ENCODE peak calls at places on chromosomes 12 and 14, in four cellular contexts. G, A, W and O are unnamed samples.

GRCh38 chr12:71654200-71654599 is 9.4 kb downstream of the ZFC3H1 start:
- DNase-seq in G (no peak), A (no peak), W (no peak), O (no peak)

GRCh38 chr12:88388566-88389269 is 191.6 kb downstream of the KITLG start:
- DNase-seq in G (no peak), A (no peak), W (peak), O (no peak)

GRCh38 chr12:124856132-124856841 is 7.4 kb downstream of the SCARB1 start:
- DNase-seq in G (no peak), A (no peak), W (no peak), O (no peak)

GRCh38 chr12:91226951-91227350 is 44.3 kb upstream of the DCN start:
- DNase-seq in G (no peak), A (no peak), W (no peak), O (no peak)

GRCh38 chr12:95386056-95386455 is 87.9 kb upstream of the METAP2 start:
- DNase-seq in G (no peak), A (no peak), W (no peak), O (no peak)

GRCh38 chr12:100716658-100716948 is 78.0 kb upstream of the ANO4 start:
- DNase-seq in G (no peak), A (no peak), W (no peak), O (no peak)

GRCh38 chr12:7068240-7068993 is 7.9 kb downstream of the C1S start:
- DNase-seq in G (no peak), A (no peak), W (peak), O (no peak)

GRCh38 chr12:11836282-11836963 is 186.9 kb downstream of the ETV6 start:
- DNase-seq in G (no peak), A (no peak), W (no peak), O (no peak)

GRCh38 chr12:22738945-22739344 is 114.0 kb downstream of the ETNK1 start:
- DNase-seq in G (no peak), A (no peak), W (peak), O (peak)

GRCh38 chr14:54805080-54805479 is 97.5 kb downstream of the GCH1 start:
- DNase-seq in G (no peak), A (no peak), W (no peak), O (no peak)

GRCh38 chr12:123133701-123134100 is 17.2 kb downstream of the PITPNM2 start:
- DNase-seq in G (no peak), A (no peak), W (no peak), O (no peak)

GRCh38 chr12:101793401-101793800 is 37.4 kb downstream of the GNPTAB start:
- DNase-seq in G (no peak), A (no peak), W (peak), O (peak)

GRCh38 chr14:21486640-21487087 is 9.7 kb downstream of the TOX4 start:
- DNase-seq in G (no peak), A (no peak), W (peak), O (peak)

GRCh38 chr12:52179396-52179973 is 12.3 kb downstream of the KRT80 start:
- DNase-seq in G (no peak), A (no peak), W (no peak), O (no peak)

GRCh38 chr12:27303139-27304111 is 29.2 kb upstream of the BMAL2 start:
- DNase-seq in G (no peak), A (no peak), W (no peak), O (no peak)

GRCh38 chr14:79515158-79515557 is 696.1 kb downstream of the DIO2 start:
- DNase-seq in G (no peak), A (no peak), W (no peak), O (no peak)

GRCh38 chr12:92078167-92079053 is 67.2 kb downstream of the BTG1 start:
- DNase-seq in G (peak), A (no peak), W (peak), O (peak)

GRCh38 chr12:4164591-4165558 is 108.7 kb upstream of the CCND2 start:
- DNase-seq in G (peak), A (no peak), W (peak), O (no peak)

GRCh38 chr14:50822501-50823042 is 8.4 kb downstream of the NIN start:
- DNase-seq in G (no peak), A (no peak), W (no peak), O (no peak)

GRCh38 chr14:65210118-65210826 is 108.0 kb upstream of the MAX start:
- DNase-seq in G (no peak), A (no peak), W (peak), O (no peak)

GRCh38 chr14:31219169-31219568 is 11.6 kb upstream of the HECTD1 start:
- DNase-seq in G (no peak), A (no peak), W (no peak), O (no peak)

GRCh38 chr12:13288937-13289643 is 92.6 kb downstream of the EMP1 start:
- DNase-seq in G (no peak), A (peak), W (no peak), O (no peak)

GRCh38 chr12:104602426-104602825 is 145.7 kb downstream of the CHST11 start:
- DNase-seq in G (no peak), A (no peak), W (no peak), O (no peak)

GRCh38 chr12:120439646-120440247 is 1.8 kb downstream of the COX6A1 start:
- DNase-seq in G (peak), A (peak), W (peak), O (peak)

GRCh38 chr12:80170915-80171314 is 71.6 kb downstream of the OTOGL start:
- DNase-seq in G (no peak), A (no peak), W (no peak), O (no peak)

GRCh38 chr14:96098309-96098998 is 59.3 kb downstream of the C14orf132 start:
- DNase-seq in G (peak), A (peak), W (peak), O (peak)

GRCh38 chr14:60768602-60769001 is 34.0 kb downstream of the MNAT1 start:
- DNase-seq in G (no peak), A (no peak), W (no peak), O (no peak)

GRCh38 chr14:100762901-100763300 is 36.2 kb downstream of the DLK1 start:
- DNase-seq in G (no peak), A (no peak), W (peak), O (no peak)

GRCh38 chr12:21607701-21608100 is 3.1 kb upstream of the GYS2 start:
- DNase-seq in G (no peak), A (no peak), W (peak), O (peak)

GRCh38 chr12:39443704-39444234 is 849 bp upstream of the KIF21A start:
- DNase-seq in G (no peak), A (no peak), W (peak), O (no peak)

GRCh38 chr14:69037790-69038448 is 58.8 kb upstream of the ACTN1 start:
- DNase-seq in G (no peak), A (no peak), W (peak), O (no peak)

GRCh38 chr14:101854366-101854765 is 92.9 kb downstream of the PPP2R5C start:
- DNase-seq in G (no peak), A (no peak), W (no peak), O (no peak)

GRCh38 chr12:62971769-62972525 is 37.0 kb upstream of the PPM1H start:
- DNase-seq in G (no peak), A (no peak), W (no peak), O (no peak)

GRCh38 chr12:69885656-69886055 is 60.6 kb downstream of the MYRFL start:
- DNase-seq in G (no peak), A (no peak), W (no peak), O (no peak)

GRCh38 chr14:74945261-74945851 is 10.0 kb downstream of the PGF start:
- DNase-seq in G (no peak), A (no peak), W (no peak), O (no peak)

DNA sequence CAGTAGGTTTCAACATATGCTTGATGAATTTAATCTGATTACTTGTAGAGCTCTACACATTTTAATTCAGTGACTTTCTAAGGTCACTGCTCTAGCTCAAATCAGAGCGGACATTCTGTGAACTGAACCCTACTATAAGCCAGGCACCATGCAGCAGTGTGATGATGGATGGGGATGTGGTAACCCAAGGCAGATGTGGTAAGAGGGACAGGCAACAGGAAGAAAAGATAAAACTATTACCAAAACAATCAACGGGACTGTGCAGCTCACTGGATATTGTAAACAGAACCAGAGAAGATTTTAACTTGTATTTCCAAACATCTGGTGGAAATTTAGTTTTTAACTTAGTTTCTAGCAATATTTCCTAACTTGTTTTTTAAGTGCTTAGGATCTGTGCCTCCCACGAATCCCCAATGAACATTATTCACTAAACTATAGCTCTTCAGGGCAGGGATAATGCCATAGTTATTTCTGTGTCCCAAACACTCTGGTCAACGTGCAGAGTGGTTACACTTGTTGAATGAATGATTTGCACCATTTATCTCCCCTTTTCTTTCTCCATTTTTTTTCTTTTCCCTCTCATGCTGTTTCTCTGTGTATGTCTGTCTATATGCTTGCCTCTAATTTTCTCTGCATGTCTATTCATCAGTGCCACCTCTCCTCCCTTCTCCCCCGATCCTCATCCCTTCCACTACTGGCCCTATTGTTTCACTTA is 3.0 kb downstream of the ERO1A start:
- DNase-seq in G (peak), A (no peak), W (peak), O (no peak)
- H3K4me3 ChIP-seq in G (no peak), A (no peak), W (peak), O (no peak)

GRCh38 chr12:46370792-46371717 is 1.5 kb downstream of the SLC38A2 start:
- DNase-seq in G (peak), A (peak), W (peak), O (peak)
- TF ChIP-seq CTCF in G (peak), A (no peak), W (no peak), O (no peak)

DNA sequence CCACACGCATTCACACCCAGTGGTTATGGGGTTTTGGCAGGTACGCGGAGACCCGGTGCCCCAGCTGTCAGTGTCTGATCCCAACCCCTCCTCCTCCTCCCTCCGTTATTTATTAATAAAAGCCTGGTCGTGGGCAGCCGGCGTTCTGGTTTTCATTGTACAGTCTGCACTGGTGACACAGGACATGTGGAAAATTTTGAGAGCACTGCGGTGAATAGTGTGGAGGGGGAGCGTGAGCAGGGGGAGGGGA is 11.5 kb upstream of the IRF2BPL start:
- DNase-seq in G (no peak), A (no peak), W (no peak), O (no peak)
- H3K4me3 ChIP-seq in G (peak), A (peak), W (peak), O (peak)

GRCh38 chr14:73233564-73233963 is 3.7 kb upstream of the PAPLN start:
- DNase-seq in G (no peak), A (no peak), W (no peak), O (no peak)

GRCh38 chr14:73234029-73234428 is 3.3 kb upstream of the PAPLN start:
- DNase-seq in G (no peak), A (no peak), W (no peak), O (no peak)

GRCh38 chr14:73232984-73233383 is 4.3 kb upstream of the PAPLN start:
- DNase-seq in G (peak), A (no peak), W (no peak), O (no peak)

GRCh38 chr14:73230051-73230450 is 7.3 kb upstream of the PAPLN start:
- DNase-seq in G (no peak), A (no peak), W (no peak), O (no peak)

DNA sequence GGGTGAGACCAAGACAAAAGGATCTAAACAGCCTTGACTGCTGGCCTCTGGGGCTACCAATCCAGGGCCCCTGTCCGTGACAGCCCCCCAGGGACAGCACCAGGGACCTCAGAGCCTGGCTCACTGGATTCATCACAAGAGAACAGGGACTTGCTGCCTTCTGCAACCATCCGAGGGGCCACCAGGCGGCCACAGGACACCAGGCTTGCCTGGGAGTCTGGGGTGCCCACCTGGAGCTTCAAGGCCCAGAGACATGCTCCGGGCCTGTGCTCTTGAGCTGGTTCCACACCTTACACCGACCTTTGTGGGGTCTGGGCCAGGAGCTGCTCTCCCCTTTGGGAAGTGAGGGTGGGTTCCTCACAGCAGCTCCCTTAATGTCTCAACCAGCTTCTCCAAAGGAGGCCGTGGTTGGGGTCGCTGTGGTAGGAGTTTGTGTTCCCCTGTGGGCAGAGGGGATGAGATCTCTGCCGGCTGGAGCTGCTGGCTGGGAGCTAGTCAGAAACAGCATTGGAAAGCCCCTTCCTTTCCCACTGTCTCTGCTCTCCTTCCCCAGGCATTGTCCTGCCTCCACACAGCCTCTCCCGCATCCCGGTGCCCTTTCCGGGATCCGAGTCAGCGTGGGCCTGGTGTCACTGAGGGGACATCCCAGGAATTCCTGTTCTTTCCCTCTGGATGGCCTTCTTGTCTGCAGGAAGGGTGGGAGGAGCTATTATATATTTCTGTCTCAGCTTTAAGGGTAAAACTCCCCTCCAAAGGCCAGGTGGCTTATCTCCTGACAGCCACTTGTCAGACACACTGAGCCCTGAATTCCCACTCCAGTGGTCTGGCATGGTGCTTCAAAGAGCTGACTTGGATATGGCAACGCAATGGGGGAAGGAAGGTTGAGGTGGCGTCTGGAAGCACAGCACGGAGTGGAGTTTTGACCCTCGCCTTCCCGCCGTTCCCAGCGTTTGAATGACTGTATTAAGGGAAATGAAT is 5.1 kb upstream of the PAPLN start:
- DNase-seq in G (no peak), A (no peak), W (no peak), O (no peak)
- TF ChIP-seq CTCF in G (no peak), A (no peak), W (peak), O (peak)

GRCh38 chr12:25054076-25054782 is 105.3 kb upstream of the BCAT1 start:
- DNase-seq in G (no peak), A (no peak), W (peak), O (no peak)
- H3K4me3 ChIP-seq in G (no peak), A (peak), W (no peak), O (no peak)

GRCh38 chr12:67646775-67647174 is 1.8 kb upstream of the DYRK2 start:
- DNase-seq in G (no peak), A (no peak), W (no peak), O (no peak)

GRCh38 chr12:67648306-67649164 is at the start of gene DYRK2:
- DNase-seq in G (peak), A (peak), W (peak), O (no peak)

GRCh38 chr12:67647251-67647546 is 1.3 kb upstream of the DYRK2 start:
- DNase-seq in G (no peak), A (no peak), W (no peak), O (no peak)

GRCh38 chr12:67649165-67650126 is 901 bp downstream of the DYRK2 start:
- DNase-seq in G (peak), A (peak), W (no peak), O (no peak)

GRCh38 chr12:67647547-67648305 is 819 bp upstream of the DYRK2 start:
- DNase-seq in G (peak), A (peak), W (peak), O (peak)
- TF ChIP-seq CTCF in G (no peak), A (peak), W (peak), O (peak)